ENCODE peak calls at places on chromosomes 4 and X, in five cellular contexts. H, F, Z, P and R are unnamed samples.

GRCh38 chrX:3962511-3963350 is 249.3 kb upstream of the PRKX start:
- DNase-seq in H (no peak), F (no peak), Z (peak; percentile 51), P (peak; percentile 45), R (peak; percentile 7)

GRCh38 chr4:5893591-5893990 is 705 bp upstream of the CRMP1 start:
- DNase-seq in H (no peak), F (no peak), Z (no peak), P (no peak), R (no peak)

GRCh38 chr4:83964996-83965541 is 429.2 kb downstream of the GPAT3 start:
- DNase-seq in H (no peak), F (no peak), Z (no peak), P (peak; percentile 57), R (peak; percentile 72)

GRCh38 chrX:130173190-130173895 is 1.6 kb downstream of the RAB33A start:
- DNase-seq in H (no peak), F (no peak), Z (no peak), P (peak; percentile 77), R (peak; percentile 79)

GRCh38 chrX:153494061-153494460 is 719 bp upstream of the BGN start:
- DNase-seq in H (no peak), F (no peak), Z (no peak), P (no peak), R (no peak)

GRCh38 chr4:110268790-110269189 is 70.4 kb upstream of the ELOVL6 start:
- DNase-seq in H (no peak), F (no peak), Z (no peak), P (no peak), R (no peak)

GRCh38 chrX:38660395-38661179 is 99.2 kb downstream of the TSPAN7 start:
- DNase-seq in H (no peak), F (no peak), Z (no peak), P (no peak), R (no peak)

GRCh38 chrX:48459483-48459882 is 10.6 kb downstream of the SLC38A5 start:
- DNase-seq in H (no peak), F (no peak), Z (no peak), P (no peak), R (no peak)

GRCh38 chr4:78018271-78019049 is 38.7 kb upstream of the FRAS1 start:
- DNase-seq in H (no peak), F (no peak), Z (no peak), P (no peak), R (no peak)

GRCh38 chrX:149639568-149639967 is 8.0 kb upstream of the TMEM185A start:
- DNase-seq in H (no peak), F (no peak), Z (no peak), P (no peak), R (no peak)

GRCh38 chr4:110959041-110959643 is 336.3 kb upstream of the PITX2 start:
- DNase-seq in H (no peak), F (no peak), Z (no peak), P (peak; percentile 31), R (peak; percentile 14)

GRCh38 chrX:2645563-2645962 is 45.5 kb upstream of the CD99 start:
- DNase-seq in H (no peak), F (no peak), Z (no peak), P (no peak), R (no peak)

GRCh38 chrX:97446298-97446882 is 562.7 kb downstream of the RPA4 start:
- DNase-seq in H (no peak), F (no peak), Z (no peak), P (peak; percentile 5), R (peak; percentile 5)

GRCh38 chr4:61556277-61556676 is 356.2 kb downstream of the ADGRL3 start:
- DNase-seq in H (no peak), F (no peak), Z (no peak), P (no peak), R (no peak)